ENCODE peak calls at places on chromosomes 2 and 18, in four cellular contexts. I, Y, X and Q are unnamed samples.

GRCh38 chr2:6358985-6359384 is 506.7 kb downstream of the CMPK2 start:
- DNase-seq in Y (no peak), I (no peak), X (no peak), Q (no peak)

GRCh38 chr2:206824219-206824618 is 58.8 kb downstream of the FASTKD2 start:
- DNase-seq in X (no peak), Y (no peak), I (no peak), Q (no peak)

GRCh38 chr2:46072146-46072820 is 224.9 kb upstream of the EPAS1 start:
- DNase-seq in Y (no peak), X (no peak), I (no peak), Q (no peak)

GRCh38 chr2:152328013-152328412 is 7.0 kb upstream of the FMNL2 start:
- DNase-seq in Y (no peak), I (no peak), X (no peak), Q (no peak)

GRCh38 chr18:3794537-3795348 is 344.8 kb downstream of the TGIF1 start:
- DNase-seq in X (no peak), I (peak), Y (no peak), Q (no peak)

GRCh38 chr2:156982615-156983014 is 274.9 kb upstream of the GALNT5 start:
- DNase-seq in Y (no peak), X (no peak), I (no peak), Q (no peak)

GRCh38 chr2:86622878-86623548 is 652 bp downstream of the RNF103 start:
- DNase-seq in Y (peak), I (peak), X (no peak), Q (peak)

GRCh38 chr2:105438104-105438929 is 39.5 kb upstream of the FHL2 start:
- DNase-seq in X (no peak), I (no peak), Y (no peak), Q (no peak)

GRCh38 chr2:95058989-95059601 is 33.6 kb downstream of the MAL start:
- DNase-seq in Y (no peak), X (no peak), I (no peak), Q (no peak)

GRCh38 chr2:11676640-11677039 is 6.6 kb upstream of the NTSR2 start:
- DNase-seq in Y (no peak), X (no peak), I (peak), Q (no peak)

GRCh38 chr2:196407675-196408265 is 231.7 kb upstream of the CCDC150 start:
- DNase-seq in I (no peak), Y (no peak), X (no peak), Q (no peak)

GRCh38 chr2:107687087-107687486 is 139.6 kb upstream of the RGPD4 start:
- DNase-seq in I (no peak), X (no peak), Y (no peak), Q (no peak)

GRCh38 chr2:239187464-239188253 is 213.2 kb downstream of the HDAC4 start:
- DNase-seq in X (no peak), I (no peak), Y (no peak), Q (no peak)
- TF ChIP-seq HMGXB4 in X (no peak), I (no peak), Y (no peak), Q (no peak)

GRCh38 chr2:9744256-9745004 is 98.8 kb upstream of the TAF1B start:
- DNase-seq in I (no peak), X (no peak), Y (no peak), Q (no peak)
- TF ChIP-seq HMGXB4 in I (no peak), X (no peak), Y (no peak), Q (no peak)

GRCh38 chr2:101828267-101829017 is 130.9 kb downstream of the MAP4K4 start:
- DNase-seq in X (no peak), Y (no peak), I (no peak), Q (no peak)

GRCh38 chr2:101829429-101829828 is 131.9 kb downstream of the MAP4K4 start:
- DNase-seq in I (no peak), X (no peak), Y (no peak), Q (no peak)

GRCh38 chr2:101826716-101827115 is 129.2 kb downstream of the MAP4K4 start:
- DNase-seq in X (no peak), Y (no peak), I (no peak), Q (no peak)

GRCh38 chr2:101829018-101829396 is 131.5 kb downstream of the MAP4K4 start:
- DNase-seq in I (no peak), Y (no peak), X (no peak), Q (no peak)

DNA sequence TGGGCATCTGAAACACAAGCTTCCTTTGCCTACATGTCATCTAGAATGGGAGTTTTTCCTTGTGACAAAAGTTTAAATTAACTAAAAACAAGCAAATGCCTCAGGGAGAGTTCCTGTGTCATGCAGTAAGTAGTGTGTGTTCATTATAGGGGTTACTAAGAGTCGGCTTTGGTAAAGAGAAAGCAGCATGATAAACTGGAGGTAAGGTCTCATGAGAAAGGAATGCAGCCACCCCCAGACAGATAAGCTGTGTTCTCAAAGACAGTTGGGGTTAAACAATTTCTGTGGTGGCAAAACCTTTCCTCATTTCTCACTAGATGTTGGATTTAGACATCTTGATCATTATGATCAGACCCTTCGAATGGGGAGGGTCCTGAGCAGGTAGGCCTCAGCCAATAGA is 129.7 kb downstream of the MAP4K4 start:
- DNase-seq in X (peak), Y (no peak), I (peak), Q (no peak)
- TF ChIP-seq HMGXB4 in X (no peak), Y (no peak), I (no peak), Q (no peak)

DNA sequence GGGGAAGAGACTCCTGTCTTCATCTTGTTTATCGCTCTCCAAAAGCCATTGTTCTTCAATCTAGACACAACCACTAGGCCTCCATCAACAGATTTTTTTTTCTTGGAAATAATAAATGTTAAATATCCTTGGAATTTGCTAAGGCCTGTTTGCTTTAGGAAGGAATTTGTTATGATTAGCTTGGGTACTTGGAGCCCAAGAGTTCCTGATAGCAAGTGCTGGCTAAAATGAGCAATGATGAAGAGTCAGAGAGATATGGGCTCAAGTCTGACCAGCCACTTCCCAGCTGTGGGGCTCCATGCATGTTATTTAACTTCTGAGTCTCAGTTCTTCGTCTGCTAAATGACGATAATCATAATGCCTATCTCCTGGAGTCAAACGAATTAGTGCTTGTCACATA is 925.7 kb downstream of the SLC4A3 start:
- DNase-seq in I (no peak), Y (no peak), X (no peak), Q (no peak)
- TF ChIP-seq HMGXB4 in I (no peak), Y (no peak), X (no peak), Q (no peak)

GRCh38 chr2:26970928-26971627 is 641 bp downstream of the MAPRE3 start:
- DNase-seq in Y (no peak), X (no peak), I (no peak), Q (peak)
- TF ChIP-seq HMGXB4 in Y (no peak), X (no peak), I (no peak), Q (no peak)

GRCh38 chr2:127950264-127950663 is 64.5 kb upstream of the AMMECR1L start:
- DNase-seq in Y (no peak), I (no peak), X (no peak), Q (no peak)

GRCh38 chr2:127954857-127955256 is 69.1 kb upstream of the AMMECR1L start:
- DNase-seq in Y (no peak), I (no peak), X (no peak), Q (no peak)

GRCh38 chr2:127953849-127954248 is 68.1 kb upstream of the AMMECR1L start:
- DNase-seq in I (no peak), Y (no peak), X (no peak), Q (no peak)

GRCh38 chr2:127951031-127951430 is 65.3 kb upstream of the AMMECR1L start:
- DNase-seq in X (no peak), Y (no peak), I (no peak), Q (no peak)

GRCh38 chr2:127953128-127953718 is 67.5 kb upstream of the AMMECR1L start:
- DNase-seq in Y (no peak), X (no peak), I (no peak), Q (no peak)
- TF ChIP-seq HMGXB4 in Y (no peak), X (no peak), I (no peak), Q (no peak)